ENCODE peak calls at places on chromosomes 12 and 14, in four cellular contexts. F, Q, H and R are unnamed samples.

GRCh38 chr12:6161124-6161882 is 36.8 kb upstream of the VWF start:
- DNase-seq in F (no peak), Q (no peak), H (no peak), R (no peak)

GRCh38 chr12:76588881-76589565 is 29.5 kb upstream of the OSBPL8 start:
- DNase-seq in F (no peak), H (peak), Q (no peak), R (no peak)

GRCh38 chr14:84554136-84554535 is 975.8 kb upstream of the FLRT2 start:
- DNase-seq in H (no peak), F (no peak), Q (no peak), R (no peak)

GRCh38 chr14:65141523-65141922 is 39.2 kb upstream of the MAX start:
- DNase-seq in Q (no peak), H (no peak), F (no peak), R (no peak)

GRCh38 chr12:3032770-3033537 is 44.2 kb upstream of the TSPAN9 start:
- DNase-seq in Q (no peak), H (no peak), F (no peak), R (no peak)

GRCh38 chr14:89315493-89316456 is 101.3 kb downstream of the FOXN3 start:
- DNase-seq in H (no peak), F (no peak), Q (no peak), R (no peak)

GRCh38 chr14:31297701-31298344 is 90.2 kb upstream of the HECTD1 start:
- DNase-seq in Q (no peak), H (no peak), F (no peak), R (no peak)

GRCh38 chr12:93766802-93767523 is 89.8 kb downstream of the CRADD start:
- DNase-seq in F (no peak), Q (peak), H (peak), R (peak)

GRCh38 chr14:54481695-54482094 is 7.1 kb downstream of the GMFB start:
- DNase-seq in Q (no peak), H (no peak), F (no peak), R (no peak)

GRCh38 chr12:94689002-94689645 is 38.8 kb upstream of the TMCC3 start:
- DNase-seq in Q (no peak), F (no peak), H (peak), R (no peak)

GRCh38 chr12:58323676-58324075 is 382.3 kb downstream of the ATP23 start:
- DNase-seq in F (no peak), H (no peak), Q (no peak), R (no peak)

GRCh38 chr12:94074216-94074969 is 74.0 kb upstream of the PLXNC1 start:
- DNase-seq in F (no peak), Q (no peak), H (no peak), R (no peak)

GRCh38 chr14:57209561-57209960 is 59.1 kb downstream of the EXOC5 start:
- DNase-seq in Q (peak), H (no peak), F (no peak), R (no peak)

GRCh38 chr14:93903342-93904184 is 23.6 kb upstream of the FAM181A start:
- DNase-seq in F (no peak), H (peak), Q (peak), R (peak)

GRCh38 chr14:51225751-51226150 is 14.3 kb upstream of the TMX1 start:
- DNase-seq in H (no peak), Q (no peak), F (no peak), R (no peak)

GRCh38 chr12:12590961-12591360 is 20.7 kb upstream of the CREBL2 start:
- DNase-seq in Q (no peak), H (no peak), F (no peak), R (no peak)

GRCh38 chr14:50018236-50019210 is 97.8 kb downstream of the VCPKMT start:
- DNase-seq in Q (peak), F (no peak), H (peak), R (no peak)

GRCh38 chr12:46107591-46107990 is 117.2 kb upstream of the SCAF11 start:
- DNase-seq in H (no peak), Q (no peak), F (no peak), R (no peak)

GRCh38 chr14:79332504-79333197 is 878.7 kb downstream of the DIO2 start:
- DNase-seq in F (peak), Q (no peak), H (no peak), R (peak)

GRCh38 chr12:20175704-20176388 is 192.5 kb upstream of the PDE3A start:
- DNase-seq in F (no peak), Q (peak), H (no peak), R (no peak)

GRCh38 chr14:63641473-63642228 is at the start of gene WDR89:
- DNase-seq in F (peak), Q (peak), H (peak), R (peak)

GRCh38 chr12:53952335-53952694 is 2.4 kb upstream of the HOXC12 start:
- DNase-seq in H (no peak), Q (no peak), F (no peak), R (peak)

GRCh38 chr12:90020006-90020405 is 311.4 kb upstream of the ATP2B1 start:
- DNase-seq in F (no peak), H (no peak), Q (no peak), R (no peak)

GRCh38 chr12:52349196-52349595 is 18.1 kb downstream of the KRT85 start:
- DNase-seq in H (no peak), F (no peak), Q (no peak), R (no peak)

GRCh38 chr12:86373813-86374212 is 117.6 kb upstream of the MGAT4C start:
- DNase-seq in H (no peak), Q (no peak), F (no peak), R (no peak)

GRCh38 chr12:58681730-58682129 is 238.6 kb downstream of the LRIG3 start:
- DNase-seq in Q (no peak), H (no peak), F (no peak), R (no peak)

GRCh38 chr14:65179918-65180724 is 77.8 kb upstream of the MAX start:
- DNase-seq in Q (peak), H (no peak), F (no peak), R (no peak)

GRCh38 chr12:79407671-79408622 is 282.8 kb downstream of the PAWR start:
- DNase-seq in H (peak), F (peak), Q (peak), R (peak)

GRCh38 chr12:59834659-59835474 is 239.0 kb downstream of the SLC16A7 start:
- DNase-seq in Q (peak), F (no peak), H (peak), R (peak)

GRCh38 chr12:122517877-122518276 is 8.9 kb downstream of the RSRC2 start:
- DNase-seq in F (no peak), H (peak), Q (peak), R (no peak)

GRCh38 chr12:111056618-111057521 is 136.5 kb upstream of the MYL2 start:
- DNase-seq in H (no peak), F (no peak), Q (no peak), R (peak)

GRCh38 chr14:65850429-65851145 is 438.1 kb downstream of the FUT8 start:
- DNase-seq in F (no peak), H (no peak), Q (no peak), R (no peak)

GRCh38 chr14:42110167-42110566 is 503.5 kb downstream of the LRFN5 start:
- DNase-seq in F (no peak), Q (peak), H (no peak), R (peak)

GRCh38 chr12:49489720-49490119 is 49.1 kb upstream of the KCNH3 start:
- DNase-seq in F (no peak), Q (no peak), H (no peak), R (no peak)

GRCh38 chr12:80766897-80767296 is 50.2 kb downstream of the MYF5 start:
- DNase-seq in H (no peak), Q (no peak), F (no peak), R (no peak)

GRCh38 chr12:127980585-127980984 is 286.4 kb upstream of the TMEM132C start:
- DNase-seq in F (no peak), Q (no peak), H (no peak), R (peak)

GRCh38 chr12:9118161-9118560 is 2.4 kb upstream of the A2M start:
- DNase-seq in F (no peak), H (no peak), Q (no peak), R (no peak)

GRCh38 chr12:122969657-122970056 is 3.4 kb upstream of the ABCB9 start:
- DNase-seq in Q (no peak), F (no peak), H (no peak), R (no peak)

GRCh38 chr14:38255408-38255672 is 553 bp downstream of the CLEC14A start:
- DNase-seq in Q (peak), F (no peak), H (peak), R (no peak)
- H3K4me2 ChIP-seq in Q (no peak), F (peak), H (peak), R (peak)

GRCh38 chr12:130154276-130154675 is 8.0 kb upstream of the FZD10 start:
- DNase-seq in Q (no peak), F (no peak), H (no peak), R (no peak)

GRCh38 chr12:130157998-130158774 is 4.1 kb upstream of the FZD10 start:
- DNase-seq in H (no peak), Q (no peak), F (no peak), R (no peak)

GRCh38 chr12:130155416-130156073 is 6.7 kb upstream of the FZD10 start:
- DNase-seq in F (no peak), Q (no peak), H (no peak), R (no peak)

GRCh38 chr12:130158775-130159100 is 3.5 kb upstream of the FZD10 start:
- DNase-seq in Q (no peak), H (no peak), F (no peak), R (no peak)

GRCh38 chr12:130156652-130157275 is 5.5 kb upstream of the FZD10 start:
- DNase-seq in H (no peak), F (no peak), Q (no peak), R (no peak)
- H3K4me3 ChIP-seq in H (no peak), F (no peak), Q (no peak), R (no peak)

GRCh38 chr12:26878661-26879119 is 45.7 kb upstream of the ITPR2 start:
- DNase-seq in F (no peak), H (peak), Q (no peak), R (no peak)
- H3K4me2 ChIP-seq in F (no peak), H (no peak), Q (no peak), R (no peak)

DNA sequence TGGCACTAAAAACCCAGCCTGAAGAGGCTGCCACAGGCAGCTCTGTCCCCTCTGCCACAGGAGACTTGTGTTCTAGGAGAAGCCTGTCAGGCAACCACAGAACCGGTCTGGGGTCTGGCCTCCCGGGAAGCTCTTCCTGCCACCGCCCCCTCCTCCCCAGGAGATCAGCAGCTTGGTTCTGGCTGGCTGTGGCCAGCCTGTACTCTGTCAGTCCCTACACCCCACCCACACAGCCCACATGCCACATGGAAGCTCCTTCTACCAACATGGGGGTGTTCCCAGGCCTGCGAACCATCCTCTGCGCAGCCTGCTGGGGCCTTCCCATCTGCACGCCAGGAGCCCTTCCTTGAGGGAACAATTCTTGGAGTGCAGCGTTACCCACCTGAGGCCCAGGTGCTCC is 16.8 kb downstream of the TMEM106C start:
- DNase-seq in H (no peak), F (no peak), Q (no peak), R (no peak)
- H3K4me3 ChIP-seq in H (no peak), F (no peak), Q (no peak), R (no peak)

DNA sequence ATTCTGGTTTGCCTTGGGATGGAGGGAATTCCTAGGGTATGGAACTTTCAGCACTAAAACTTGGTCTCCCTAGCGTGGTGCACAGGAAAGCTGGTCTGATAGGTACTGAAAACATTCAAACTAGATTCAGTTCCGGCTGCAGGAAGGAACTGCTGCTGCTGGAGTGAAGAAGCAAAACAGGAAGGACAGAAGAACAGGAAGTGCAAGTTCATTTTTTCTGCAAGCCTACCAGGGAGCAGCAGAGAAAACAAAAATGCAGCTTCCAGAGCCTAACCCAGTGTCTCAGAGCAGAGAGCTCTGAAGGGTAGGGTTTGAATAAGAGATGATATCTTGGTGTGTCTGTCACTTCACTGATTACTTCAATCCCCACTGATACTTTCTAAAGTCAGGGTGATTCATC is 165.2 kb downstream of the VRK1 start:
- DNase-seq in H (no peak), Q (no peak), F (no peak), R (peak)
- H3K4me2 ChIP-seq in H (no peak), Q (no peak), F (no peak), R (no peak)